ENCODE peak calls at places on chromosomes 5 and 9, in seven cellular contexts. O is HEK293T, M is iris pigment epithelial cell, E is AG08396, K is HT1080, C is naive B cell, S is memory B cell. L is an unnamed sample.

GRCh38 chr5:2906302-2907090 is 155.0 kb upstream of the IRX2 start:
- DNase-seq in O (no peak), M (no peak), E (no peak), K (no peak), C (no peak), S (no peak), L (no peak)

GRCh38 chr5:115842089-115842881 is 550 bp downstream of the AP3S1 start:
- DNase-seq in O (peak; percentile 48), M (no peak), E (peak; percentile 73), K (peak; percentile 76), C (no peak), S (no peak), L (peak; percentile 69)

GRCh38 chr5:27325513-27325912 is 287.1 kb upstream of the CDH9 start:
- DNase-seq in O (no peak), M (peak; percentile 14), E (no peak), K (peak; percentile 33), C (no peak), S (no peak), L (peak; percentile 85)

GRCh38 chr9:1057910-1058309 is 7.8 kb downstream of the DMRT2 start:
- DNase-seq in O (no peak), M (no peak), E (no peak), K (no peak), C (no peak), S (no peak), L (no peak)

GRCh38 chr9:132622144-132622543 is 39.7 kb downstream of the BARHL1 start:
- DNase-seq in O (no peak), M (peak; percentile 63), E (no peak), K (peak; percentile 35), C (no peak), S (no peak), L (peak; percentile 96)

GRCh38 chr9:135403733-135404450 is 75.7 kb upstream of the PPP1R26 start:
- DNase-seq in O (no peak), M (no peak), E (no peak), K (no peak), C (no peak), S (no peak), L (no peak)

GRCh38 chr5:103133231-103133630 is 13.1 kb downstream of the PPIP5K2 start:
- DNase-seq in O (no peak), M (no peak), E (no peak), K (no peak), C (no peak), S (no peak), L (no peak)

GRCh38 chr9:99823392-99824377 is 2.0 kb downstream of the NR4A3 start:
- DNase-seq in O (peak; percentile 30), M (peak; percentile 41), E (peak; percentile 68), K (peak; percentile 5), C (peak; percentile 69), S (peak; percentile 71), L (peak; percentile 15)

GRCh38 chr9:70511858-70512257 is 97.4 kb upstream of the KLF9 start:
- DNase-seq in O (no peak), M (no peak), E (no peak), K (no peak), C (no peak), S (no peak), L (no peak)

GRCh38 chr9:70352802-70353201 is 61.7 kb downstream of the KLF9 start:
- DNase-seq in O (no peak), M (no peak), E (no peak), K (no peak), C (peak; percentile 14), S (no peak), L (peak; percentile 31)

GRCh38 chr5:10233505-10233904 is 16.2 kb downstream of the ATPSCKMT start:
- DNase-seq in O (peak; percentile 31), M (peak; percentile 95), E (peak; percentile 78), K (peak; percentile 91), C (no peak), S (no peak), L (peak; percentile 86)

GRCh38 chr5:56409331-56410190 is 176.4 kb upstream of the ANKRD55 start:
- DNase-seq in O (no peak), M (peak; percentile 90), E (peak; percentile 73), K (peak; percentile 52), C (no peak), S (no peak), L (peak; percentile 79)

L was measured in LHCN-M2.